ENCODE peak calls at places on chromosomes 16 and 17, in six cellular contexts. C is HuH-7, H is kidney tubule cell, P is A549, F is substantia nigra, T is right cardiac atrium. L is an unnamed sample.

GRCh38 chr16:86396318-86396882 is 113.9 kb upstream of the FOXF1 start:
- DNase-seq in C (no peak), H (no peak), P (no peak), F (no peak), T (no peak), L (no peak)

GRCh38 chr16:88393034-88393433 is 10.3 kb downstream of the ZNF469 start:
- DNase-seq in C (no peak), H (peak), P (no peak), F (peak), T (no peak), L (no peak)

GRCh38 chr17:49814781-49815496 is 26.5 kb downstream of the KAT7 start:
- DNase-seq in C (no peak), H (no peak), P (no peak), F (peak), T (no peak), L (no peak)

GRCh38 chr16:4860727-4861342 is 13.6 kb downstream of the UBN1 start:
- DNase-seq in C (no peak), H (no peak), P (no peak), F (no peak), T (no peak), L (no peak)

GRCh38 chr16:8858994-8859912 is 9.6 kb downstream of the CARHSP1 start:
- DNase-seq in C (no peak), H (no peak), P (no peak), F (no peak), T (peak), L (peak)

GRCh38 chr17:7440113-7440822 is 956 bp downstream of the FGF11 start:
- DNase-seq in C (no peak), H (peak), P (peak), F (peak), T (peak), L (peak)

GRCh38 chr16:1180772-1181714 is 28.1 kb downstream of the CACNA1H start:
- DNase-seq in C (no peak), H (no peak), P (no peak), F (no peak), T (no peak), L (peak)

GRCh38 chr17:11608396-11608795 is 10.1 kb downstream of the DNAH9 start:
- DNase-seq in C (peak), H (no peak), P (peak), F (no peak), T (peak), L (peak)

GRCh38 chr17:81395600-81396277 is 482 bp downstream of the BAHCC1 start:
- DNase-seq in C (no peak), H (peak), P (no peak), F (no peak), T (peak), L (no peak)

GRCh38 chr17:81652901-81653771 is 3.2 kb downstream of the PDE6G start:
- DNase-seq in C (no peak), H (no peak), P (no peak), F (no peak), T (no peak), L (no peak)

GRCh38 chr16:87380875-87381274 is 2.7 kb downstream of the FBXO31 start:
- DNase-seq in C (no peak), H (peak), P (no peak), F (no peak), T (no peak), L (no peak)

GRCh38 chr16:22634913-22635312 is 124.2 kb downstream of the NPIPB5 start:
- DNase-seq in C (no peak), H (no peak), P (no peak), F (no peak), T (no peak), L (no peak)

GRCh38 chr16:66687906-66688625 is 8.5 kb downstream of the CMTM4 start:
- DNase-seq in C (no peak), H (no peak), P (no peak), F (no peak), T (no peak), L (no peak)

GRCh38 chr16:66443269-66443652 is 16.2 kb downstream of the BEAN1 start:
- DNase-seq in C (no peak), H (no peak), P (no peak), F (no peak), T (no peak), L (no peak)

GRCh38 chr17:67399676-67400075 is 22.6 kb downstream of the PITPNC1 start:
- DNase-seq in C (no peak), H (no peak), P (no peak), F (no peak), T (no peak), L (no peak)

GRCh38 chr17:64984776-64985521 is 65.7 kb upstream of the LRRC37A3 start:
- DNase-seq in C (no peak), H (peak), P (peak), F (no peak), T (no peak), L (no peak)

GRCh38 chr16:49021136-49021535 is 260.5 kb downstream of the CBLN1 start:
- DNase-seq in C (no peak), H (peak), P (no peak), F (no peak), T (no peak), L (no peak)

GRCh38 chr17:77235370-77236080 is 94.8 kb downstream of the SEC14L1 start:
- DNase-seq in C (no peak), H (peak), P (no peak), F (no peak), T (peak), L (peak)

L was measured in left cardiac atrium.